ENCODE peak calls at places on chromosomes 13 and 19, in five cellular contexts. C, V, T, J and S are unnamed samples.

GRCh38 chr13:35699181-35699580 is 222.7 kb upstream of the MAB21L1 start:
- DNase-seq in V (no peak), C (no peak), J (no peak), T (no peak), S (no peak)

GRCh38 chr19:32719611-32720059 is at the start of gene TDRD12:
- DNase-seq in J (no peak), T (no peak), V (no peak), C (no peak), S (no peak)

GRCh38 chr19:2478756-2479555 is 3.0 kb downstream of the GADD45B start:
- DNase-seq in J (no peak), V (peak), C (no peak), T (peak), S (peak)

GRCh38 chr13:50389726-50390125 is 374.5 kb downstream of the KCNRG start:
- DNase-seq in J (no peak), T (no peak), V (peak), C (no peak), S (no peak)

GRCh38 chr19:56333506-56333905 is 18.9 kb upstream of the ZSCAN5A start:
- DNase-seq in C (peak), T (peak), J (peak), V (peak), S (peak)

GRCh38 chr19:46076951-46077814 is 36.4 kb upstream of the IGFL4 start:
- DNase-seq in V (peak), T (peak), C (peak), J (peak), S (no peak)

GRCh38 chr13:21069561-21070004 is 8.2 kb upstream of the LATS2 start:
- DNase-seq in T (no peak), V (no peak), J (no peak), C (no peak), S (no peak)

GRCh38 chr19:46015080-46015960 is 7.5 kb downstream of the PGLYRP1 start:
- DNase-seq in C (peak), V (peak), T (peak), J (no peak), S (peak)

GRCh38 chr19:14086098-14086497 is 515 bp upstream of the C19orf67 start:
- DNase-seq in V (no peak), T (no peak), C (no peak), J (no peak), S (no peak)

GRCh38 chr13:56773148-56773547 is 367.6 kb upstream of the PRR20A start:
- DNase-seq in V (no peak), J (no peak), T (no peak), C (no peak), S (no peak)

GRCh38 chr19:16394681-16395375 is 70.2 kb downstream of the KLF2 start:
- DNase-seq in T (no peak), J (no peak), V (no peak), C (no peak), S (no peak)

GRCh38 chr13:105506463-105506862 is 1029.0 kb downstream of the EFNB2 start:
- DNase-seq in C (no peak), T (no peak), J (no peak), V (no peak), S (no peak)

GRCh38 chr19:18089726-18090125 is 3.0 kb upstream of the IL12RB1 start:
- DNase-seq in J (no peak), V (no peak), C (no peak), T (no peak), S (no peak)

GRCh38 chr19:7748756-7749155 is 1.4 kb upstream of the CD209 start:
- DNase-seq in T (no peak), J (no peak), V (peak), C (no peak), S (no peak)

GRCh38 chr13:90686438-90686837 is 661.0 kb upstream of the MIR17HG start:
- DNase-seq in C (no peak), J (no peak), V (no peak), T (no peak), S (no peak)

GRCh38 chr19:17254636-17255035 is 8.9 kb upstream of the NR2F6 start:
- DNase-seq in T (no peak), C (no peak), J (no peak), V (no peak), S (no peak)

GRCh38 chr13:46469064-46469463 is 82.0 kb upstream of the RUBCNL start:
- DNase-seq in V (no peak), C (no peak), J (no peak), T (no peak), S (no peak)

GRCh38 chr13:98847780-98848179 is 95.3 kb upstream of the SLC15A1 start:
- DNase-seq in V (peak), C (no peak), T (no peak), J (no peak), S (no peak)